ENCODE peak calls at places on chromosomes 1 and 21, in ten cellular contexts. One of them, this sample, is unnamed.

GRCh38 chr1:33928256-33928655 is 64.4 kb downstream of the HMGB4 start:
- DNase-seq in BJ: no peak
- DNase-seq in stomach: no peak
- DNase-seq in HFF-Myc: no peak
- DNase-seq in uterus: no peak
- DNase-seq in lower lobe of right lung: no peak
- DNase-seq in aorta: no peak
- DNase-seq in IMR-90: peak
- DNase-seq in tibial artery: no peak
- DNase-seq in foreskin fibroblast: no peak
- DNase-seq in this sample: no peak

GRCh38 chr1:119873166-119874025 is 22.9 kb downstream of the ADAM30 start:
- DNase-seq in BJ: peak
- DNase-seq in stomach: no peak
- DNase-seq in HFF-Myc: no peak
- DNase-seq in uterus: peak
- DNase-seq in lower lobe of right lung: no peak
- DNase-seq in aorta: no peak
- DNase-seq in IMR-90: peak
- DNase-seq in tibial artery: no peak
- DNase-seq in foreskin fibroblast: peak
- DNase-seq in this sample: peak

GRCh38 chr1:176877557-176877956 is 287.0 kb downstream of the ASTN1 start:
- DNase-seq in BJ: no peak
- DNase-seq in stomach: no peak
- DNase-seq in HFF-Myc: no peak
- DNase-seq in uterus: no peak
- DNase-seq in lower lobe of right lung: no peak
- DNase-seq in aorta: no peak
- DNase-seq in IMR-90: no peak
- DNase-seq in tibial artery: no peak
- DNase-seq in foreskin fibroblast: no peak
- DNase-seq in this sample: no peak

GRCh38 chr1:226551299-226551698 is 2.7 kb downstream of the STUM start:
- DNase-seq in BJ: no peak
- DNase-seq in stomach: no peak
- DNase-seq in HFF-Myc: no peak
- DNase-seq in uterus: peak
- DNase-seq in lower lobe of right lung: no peak
- DNase-seq in aorta: no peak
- DNase-seq in IMR-90: no peak
- DNase-seq in tibial artery: peak
- DNase-seq in foreskin fibroblast: no peak
- DNase-seq in this sample: no peak

GRCh38 chr1:116962976-116963639 is 38.5 kb upstream of the CD101 start:
- DNase-seq in BJ: no peak
- DNase-seq in stomach: no peak
- DNase-seq in HFF-Myc: no peak
- DNase-seq in uterus: no peak
- DNase-seq in lower lobe of right lung: peak
- DNase-seq in aorta: no peak
- DNase-seq in IMR-90: no peak
- DNase-seq in tibial artery: no peak
- DNase-seq in foreskin fibroblast: no peak
- DNase-seq in this sample: no peak

GRCh38 chr1:99239690-99240089 is 24.6 kb upstream of the PLPPR4 start:
- DNase-seq in BJ: no peak
- DNase-seq in stomach: no peak
- DNase-seq in HFF-Myc: no peak
- DNase-seq in uterus: no peak
- DNase-seq in lower lobe of right lung: no peak
- DNase-seq in aorta: no peak
- DNase-seq in IMR-90: no peak
- DNase-seq in tibial artery: no peak
- DNase-seq in foreskin fibroblast: no peak
- DNase-seq in this sample: no peak

GRCh38 chr21:34276711-34277425 is 86.9 kb upstream of the KCNE2 start:
- DNase-seq in BJ: no peak
- DNase-seq in stomach: no peak
- DNase-seq in HFF-Myc: no peak
- DNase-seq in uterus: no peak
- DNase-seq in lower lobe of right lung: no peak
- DNase-seq in aorta: no peak
- DNase-seq in IMR-90: no peak
- DNase-seq in tibial artery: no peak
- DNase-seq in foreskin fibroblast: peak
- DNase-seq in this sample: no peak

GRCh38 chr1:147247656-147248238 is 5.3 kb downstream of the CHD1L start:
- DNase-seq in BJ: no peak
- DNase-seq in stomach: no peak
- DNase-seq in HFF-Myc: no peak
- DNase-seq in uterus: no peak
- DNase-seq in lower lobe of right lung: no peak
- DNase-seq in aorta: no peak
- DNase-seq in IMR-90: no peak
- DNase-seq in tibial artery: no peak
- DNase-seq in foreskin fibroblast: no peak
- DNase-seq in this sample: no peak

GRCh38 chr1:108957888-108958287 is 5.4 kb downstream of the CLCC1 start:
- DNase-seq in BJ: no peak
- DNase-seq in stomach: no peak
- DNase-seq in HFF-Myc: no peak
- DNase-seq in uterus: no peak
- DNase-seq in lower lobe of right lung: no peak
- DNase-seq in aorta: no peak
- DNase-seq in IMR-90: no peak
- DNase-seq in tibial artery: no peak
- DNase-seq in foreskin fibroblast: no peak
- DNase-seq in this sample: no peak

GRCh38 chr1:167926486-167926997 is 9.9 kb upstream of the DCAF6 start:
- DNase-seq in BJ: no peak
- DNase-seq in stomach: peak
- DNase-seq in HFF-Myc: no peak
- DNase-seq in uterus: no peak
- DNase-seq in lower lobe of right lung: no peak
- DNase-seq in aorta: no peak
- DNase-seq in IMR-90: no peak
- DNase-seq in tibial artery: no peak
- DNase-seq in foreskin fibroblast: no peak
- DNase-seq in this sample: no peak

GRCh38 chr1:95043141-95043980 is 29.4 kb downstream of the ALG14 start:
- DNase-seq in BJ: no peak
- DNase-seq in stomach: peak
- DNase-seq in HFF-Myc: peak
- DNase-seq in uterus: peak
- DNase-seq in lower lobe of right lung: peak
- DNase-seq in aorta: peak
- DNase-seq in IMR-90: peak
- DNase-seq in tibial artery: peak
- DNase-seq in foreskin fibroblast: peak
- DNase-seq in this sample: peak

GRCh38 chr1:209106237-209106741 is 477.2 kb upstream of the CAMK1G start:
- DNase-seq in BJ: no peak
- DNase-seq in stomach: no peak
- DNase-seq in HFF-Myc: peak
- DNase-seq in uterus: no peak
- DNase-seq in lower lobe of right lung: no peak
- DNase-seq in aorta: no peak
- DNase-seq in IMR-90: peak
- DNase-seq in tibial artery: no peak
- DNase-seq in foreskin fibroblast: peak
- DNase-seq in this sample: peak

GRCh38 chr1:210236840-210237409 is 4.3 kb downstream of the SERTAD4 start:
- DNase-seq in BJ: no peak
- DNase-seq in stomach: no peak
- DNase-seq in HFF-Myc: no peak
- DNase-seq in uterus: peak
- DNase-seq in lower lobe of right lung: no peak
- DNase-seq in aorta: no peak
- DNase-seq in IMR-90: peak
- DNase-seq in tibial artery: peak
- DNase-seq in foreskin fibroblast: peak
- DNase-seq in this sample: peak

GRCh38 chr1:72064301-72064700 is 218.0 kb downstream of the NEGR1 start:
- DNase-seq in BJ: no peak
- DNase-seq in stomach: no peak
- DNase-seq in HFF-Myc: no peak
- DNase-seq in uterus: no peak
- DNase-seq in lower lobe of right lung: no peak
- DNase-seq in aorta: no peak
- DNase-seq in IMR-90: no peak
- DNase-seq in tibial artery: no peak
- DNase-seq in foreskin fibroblast: no peak
- DNase-seq in this sample: no peak
- H3K4me3 ChIP-seq in BJ: no peak
- H3K4me3 ChIP-seq in stomach: no peak
- H3K4me3 ChIP-seq in HFF-Myc: no peak
- H3K4me3 ChIP-seq in uterus: no peak
- H3K4me3 ChIP-seq in lower lobe of right lung: no peak
- H3K4me3 ChIP-seq in aorta: no peak
- H3K4me3 ChIP-seq in IMR-90: no peak
- H3K4me3 ChIP-seq in tibial artery: no peak
- H3K4me3 ChIP-seq in foreskin fibroblast: no peak
- H3K4me3 ChIP-seq in this sample: no peak

DNA sequence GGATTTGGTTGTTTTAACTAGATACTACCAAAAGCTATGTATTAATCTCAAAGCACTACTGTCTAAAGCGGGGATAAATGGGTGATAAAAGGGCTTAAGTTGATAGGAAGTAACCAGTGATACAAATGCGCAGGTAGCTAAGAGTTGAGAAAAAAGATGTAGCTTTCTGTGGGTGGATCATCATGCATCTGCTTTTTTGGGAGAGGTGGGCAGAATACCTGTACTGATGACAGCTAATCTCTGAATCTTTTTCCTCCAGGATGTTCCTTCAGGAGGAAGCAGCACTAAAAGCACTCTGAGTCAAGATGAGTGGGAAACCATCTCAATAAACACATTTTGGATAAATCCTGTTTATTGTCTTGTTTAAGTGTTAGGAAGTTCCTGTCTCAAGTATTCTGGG is 1.2 kb downstream of the RPS27 start:
- DNase-seq in BJ: no peak
- DNase-seq in stomach: no peak
- DNase-seq in HFF-Myc: no peak
- DNase-seq in uterus: no peak
- DNase-seq in lower lobe of right lung: no peak
- DNase-seq in aorta: no peak
- DNase-seq in IMR-90: no peak
- DNase-seq in tibial artery: no peak
- DNase-seq in foreskin fibroblast: no peak
- DNase-seq in this sample: no peak
- H3K4me3 ChIP-seq in BJ: peak
- H3K4me3 ChIP-seq in stomach: peak
- H3K4me3 ChIP-seq in HFF-Myc: peak
- H3K4me3 ChIP-seq in uterus: peak
- H3K4me3 ChIP-seq in lower lobe of right lung: peak
- H3K4me3 ChIP-seq in aorta: no peak
- H3K4me3 ChIP-seq in IMR-90: peak
- H3K4me3 ChIP-seq in tibial artery: peak
- H3K4me3 ChIP-seq in foreskin fibroblast: peak
- H3K4me3 ChIP-seq in this sample: peak

GRCh38 chr1:23576338-23577055 is 17.2 kb upstream of the ID3 start:
- DNase-seq in BJ: no peak
- DNase-seq in stomach: no peak
- DNase-seq in HFF-Myc: no peak
- DNase-seq in uterus: no peak
- DNase-seq in lower lobe of right lung: no peak
- DNase-seq in aorta: no peak
- DNase-seq in IMR-90: no peak
- DNase-seq in tibial artery: no peak
- DNase-seq in foreskin fibroblast: no peak
- DNase-seq in this sample: no peak
- H3K4me3 ChIP-seq in BJ: no peak
- H3K4me3 ChIP-seq in stomach: no peak
- H3K4me3 ChIP-seq in HFF-Myc: no peak
- H3K4me3 ChIP-seq in uterus: no peak
- H3K4me3 ChIP-seq in lower lobe of right lung: no peak
- H3K4me3 ChIP-seq in aorta: peak
- H3K4me3 ChIP-seq in IMR-90: peak
- H3K4me3 ChIP-seq in tibial artery: peak
- H3K4me3 ChIP-seq in foreskin fibroblast: no peak
- H3K4me3 ChIP-seq in this sample: no peak

GRCh38 chr1:228735871-228736586 is 750 bp downstream of the RHOU start:
- DNase-seq in BJ: no peak
- DNase-seq in stomach: peak
- DNase-seq in HFF-Myc: no peak
- DNase-seq in uterus: peak
- DNase-seq in lower lobe of right lung: peak
- DNase-seq in aorta: peak
- DNase-seq in IMR-90: peak
- DNase-seq in tibial artery: peak
- DNase-seq in foreskin fibroblast: peak
- DNase-seq in this sample: no peak

GRCh38 chr1:228739826-228740225 is 4.5 kb downstream of the RHOU start:
- DNase-seq in BJ: no peak
- DNase-seq in stomach: no peak
- DNase-seq in HFF-Myc: no peak
- DNase-seq in uterus: no peak
- DNase-seq in lower lobe of right lung: no peak
- DNase-seq in aorta: no peak
- DNase-seq in IMR-90: no peak
- DNase-seq in tibial artery: no peak
- DNase-seq in foreskin fibroblast: no peak
- DNase-seq in this sample: no peak

GRCh38 chr1:228734881-228735801 is at the start of gene RHOU:
- DNase-seq in BJ: no peak
- DNase-seq in stomach: peak
- DNase-seq in HFF-Myc: no peak
- DNase-seq in uterus: peak
- DNase-seq in lower lobe of right lung: peak
- DNase-seq in aorta: peak
- DNase-seq in IMR-90: peak
- DNase-seq in tibial artery: peak
- DNase-seq in foreskin fibroblast: peak
- DNase-seq in this sample: no peak

GRCh38 chr1:228737613-228738012 is 2.3 kb downstream of the RHOU start:
- DNase-seq in BJ: no peak
- DNase-seq in stomach: no peak
- DNase-seq in HFF-Myc: no peak
- DNase-seq in uterus: peak
- DNase-seq in lower lobe of right lung: no peak
- DNase-seq in aorta: no peak
- DNase-seq in IMR-90: no peak
- DNase-seq in tibial artery: no peak
- DNase-seq in foreskin fibroblast: no peak
- DNase-seq in this sample: no peak

DNA sequence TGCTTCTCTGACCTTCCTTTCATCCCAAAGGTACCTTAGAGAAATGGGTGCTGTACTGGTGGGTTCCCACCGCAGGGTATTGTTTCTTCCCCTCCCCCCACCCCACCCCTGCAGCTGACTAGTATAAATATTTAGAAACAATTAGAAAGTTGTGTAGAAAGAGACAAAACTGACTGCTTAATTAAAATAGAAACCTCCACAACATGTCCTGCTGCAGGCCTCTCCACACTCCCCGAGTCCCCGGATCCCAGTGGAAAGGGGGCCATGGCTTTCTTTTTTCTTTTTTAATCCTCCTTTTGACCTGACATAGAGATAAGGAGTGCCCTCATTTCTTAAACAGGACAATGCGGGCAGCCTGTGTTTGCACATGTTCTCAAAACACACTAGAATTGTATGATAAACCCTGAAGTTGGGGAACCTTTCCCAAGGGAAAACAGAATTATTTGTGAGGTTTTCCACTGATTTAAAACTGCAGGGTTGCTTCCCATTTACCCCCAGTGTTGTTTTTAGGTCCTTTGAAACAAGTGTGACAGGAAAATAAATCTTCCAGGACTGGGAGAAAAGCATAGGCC is 1.7 kb downstream of the RHOU start:
- DNase-seq in BJ: no peak
- DNase-seq in stomach: no peak
- DNase-seq in HFF-Myc: no peak
- DNase-seq in uterus: no peak
- DNase-seq in lower lobe of right lung: no peak
- DNase-seq in aorta: no peak
- DNase-seq in IMR-90: no peak
- DNase-seq in tibial artery: no peak
- DNase-seq in foreskin fibroblast: no peak
- DNase-seq in this sample: no peak
- H3K4me3 ChIP-seq in BJ: no peak
- H3K4me3 ChIP-seq in stomach: peak
- H3K4me3 ChIP-seq in HFF-Myc: no peak
- H3K4me3 ChIP-seq in uterus: peak
- H3K4me3 ChIP-seq in lower lobe of right lung: peak
- H3K4me3 ChIP-seq in aorta: peak
- H3K4me3 ChIP-seq in IMR-90: peak
- H3K4me3 ChIP-seq in tibial artery: peak
- H3K4me3 ChIP-seq in foreskin fibroblast: no peak
- H3K4me3 ChIP-seq in this sample: no peak

This sample was measured in skeletal muscle cell.